ENCODE peak calls at places on chromosomes 7 and 10, in four cellular contexts. One of them, this sample, is unnamed.

GRCh38 chr10:93916257-93917063 is 22.7 kb downstream of the SLC35G1 start:
- DNase-seq in DND-41: no peak
- DNase-seq in psoas muscle: no peak
- DNase-seq in HCT116: peak; percentile 22
- DNase-seq in this sample: no peak

GRCh38 chr10:11082551-11082950 is 64.9 kb downstream of the CELF2 start:
- DNase-seq in DND-41: no peak
- DNase-seq in HCT116: no peak
- DNase-seq in psoas muscle: no peak
- DNase-seq in this sample: no peak

GRCh38 chr7:137074386-137075030 is 206.1 kb downstream of the CHRM2 start:
- DNase-seq in psoas muscle: no peak
- DNase-seq in DND-41: no peak
- DNase-seq in HCT116: no peak
- DNase-seq in this sample: no peak

GRCh38 chr7:148650232-148650858 is 48.4 kb upstream of the CUL1 start:
- DNase-seq in DND-41: no peak
- DNase-seq in HCT116: no peak
- DNase-seq in psoas muscle: no peak
- DNase-seq in this sample: no peak

GRCh38 chr7:141695803-141696289 is 6.1 kb downstream of the DENND11 start:
- DNase-seq in psoas muscle: no peak
- DNase-seq in HCT116: no peak
- DNase-seq in DND-41: no peak
- DNase-seq in this sample: no peak

GRCh38 chr7:28575241-28575643 is 162.9 kb downstream of the CREB5 start:
- DNase-seq in HCT116: no peak
- DNase-seq in DND-41: no peak
- DNase-seq in psoas muscle: no peak
- DNase-seq in this sample: no peak

GRCh38 chr7:83819911-83820310 is 171.0 kb upstream of the SEMA3E start:
- DNase-seq in DND-41: no peak
- DNase-seq in psoas muscle: no peak
- DNase-seq in HCT116: no peak
- DNase-seq in this sample: no peak

GRCh38 chr7:137343483-137343841 is at the start of gene PTN:
- DNase-seq in DND-41: no peak
- DNase-seq in HCT116: no peak
- DNase-seq in psoas muscle: peak; percentile 25
- DNase-seq in this sample: peak; percentile 74

GRCh38 chr7:149627911-149628310 is 130.3 kb upstream of the ZNF746 start:
- DNase-seq in HCT116: no peak
- DNase-seq in psoas muscle: no peak
- DNase-seq in DND-41: no peak
- DNase-seq in this sample: no peak

GRCh38 chr7:25940086-25940906 is 211.7 kb upstream of the NFE2L3 start:
- DNase-seq in DND-41: no peak
- DNase-seq in HCT116: no peak
- DNase-seq in psoas muscle: no peak
- DNase-seq in this sample: no peak

GRCh38 chr7:52085610-52086009 is 769.0 kb upstream of the COBL start:
- DNase-seq in HCT116: no peak
- DNase-seq in DND-41: no peak
- DNase-seq in psoas muscle: no peak
- DNase-seq in this sample: no peak

GRCh38 chr10:80136134-80136571 is 3.6 kb downstream of the PLAC9 start:
- DNase-seq in HCT116: no peak
- DNase-seq in psoas muscle: peak; percentile 95
- DNase-seq in DND-41: no peak
- DNase-seq in this sample: peak; percentile 89

GRCh38 chr7:91465595-91466061 is 201.4 kb downstream of the FZD1 start:
- DNase-seq in psoas muscle: no peak
- DNase-seq in DND-41: no peak
- DNase-seq in HCT116: no peak
- DNase-seq in this sample: no peak

GRCh38 chr7:98777051-98777450 is 92.8 kb downstream of the TMEM130 start:
- DNase-seq in psoas muscle: no peak
- DNase-seq in DND-41: no peak
- DNase-seq in HCT116: no peak
- DNase-seq in this sample: no peak
- TF ChIP-seq CTCF in psoas muscle: no peak
- TF ChIP-seq CTCF in DND-41: no peak
- TF ChIP-seq CTCF in HCT116: no peak
- TF ChIP-seq CTCF in this sample: no peak

GRCh38 chr10:117545141-117546019 is 2.8 kb downstream of the EMX2 start:
- DNase-seq in psoas muscle: no peak
- DNase-seq in HCT116: no peak
- DNase-seq in DND-41: no peak
- DNase-seq in this sample: peak; percentile 76
- H3K4me1 ChIP-seq in psoas muscle: peaks cover 14% of the 10 kb centered on the region
- H3K4me1 ChIP-seq in HCT116: no peaks in the 10 kb centered on the region
- H3K4me1 ChIP-seq in DND-41: no peaks in the 10 kb centered on the region
- H3K4me1 ChIP-seq in this sample: peaks cover 2% of the 10 kb centered on the region

GRCh38 chr7:602341-603141 is 82.9 kb upstream of the PDGFA start:
- DNase-seq in HCT116: no peak
- DNase-seq in DND-41: no peak
- DNase-seq in psoas muscle: no peak
- DNase-seq in this sample: peak; percentile 83

GRCh38 chr7:600935-601334 is 81.3 kb upstream of the PDGFA start:
- DNase-seq in psoas muscle: no peak
- DNase-seq in HCT116: no peak
- DNase-seq in DND-41: no peak
- DNase-seq in this sample: peak; percentile 72

GRCh38 chr7:603152-603941 is 83.7 kb upstream of the PDGFA start:
- DNase-seq in HCT116: no peak
- DNase-seq in psoas muscle: no peak
- DNase-seq in DND-41: no peak
- DNase-seq in this sample: peak; percentile 71

GRCh38 chr7:600149-600814 is 80.6 kb upstream of the PDGFA start:
- DNase-seq in DND-41: no peak
- DNase-seq in HCT116: no peak
- DNase-seq in psoas muscle: no peak
- DNase-seq in this sample: peak; percentile 63

DNA sequence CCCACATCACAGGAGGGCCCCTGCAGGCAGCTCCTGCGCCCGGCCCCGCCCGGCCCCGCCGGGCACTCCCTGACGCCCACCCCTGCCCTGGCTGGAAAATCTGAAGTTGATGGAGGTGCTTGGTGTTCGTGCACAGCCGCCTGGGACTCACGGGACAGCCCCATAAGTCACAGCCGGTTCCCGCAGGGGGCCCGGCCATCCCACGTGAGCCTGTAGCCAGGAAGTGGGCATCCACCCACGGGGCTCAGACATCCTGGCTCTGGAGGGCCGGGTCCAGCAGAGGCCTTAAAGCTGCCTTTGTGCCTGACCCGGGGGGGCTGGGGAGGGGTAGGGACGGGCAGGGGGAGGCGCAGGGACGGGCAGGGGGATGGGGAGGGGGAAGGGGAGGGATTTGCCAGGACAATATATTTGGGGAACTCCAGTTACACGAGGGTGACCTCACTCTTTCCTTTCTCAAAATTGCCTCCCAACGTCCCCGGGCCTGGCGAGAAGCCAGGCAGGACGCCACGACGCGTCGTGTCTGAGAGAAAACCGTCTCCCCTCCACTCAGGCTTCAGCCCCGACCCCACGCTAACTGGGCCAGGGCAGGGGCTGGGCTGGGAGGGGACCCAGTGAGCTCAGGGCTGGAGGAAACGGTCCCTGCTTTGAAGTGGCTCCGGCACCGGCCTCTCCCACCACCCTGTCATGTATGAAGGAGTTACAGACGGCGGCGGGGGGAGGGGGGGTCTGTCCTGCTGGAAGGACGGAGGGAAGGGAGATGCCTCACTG is 82.1 kb upstream of the PDGFA start:
- DNase-seq in psoas muscle: peak; percentile 62
- DNase-seq in HCT116: no peak
- DNase-seq in DND-41: no peak
- DNase-seq in this sample: peak; percentile 90
- H3K4me3 ChIP-seq in psoas muscle: peak overlapping the region; percentile 4
- H3K4me3 ChIP-seq in HCT116: no peak overlapping the region
- H3K4me3 ChIP-seq in DND-41: no peak overlapping the region
- H3K4me3 ChIP-seq in this sample: no peak overlapping the region

DNA sequence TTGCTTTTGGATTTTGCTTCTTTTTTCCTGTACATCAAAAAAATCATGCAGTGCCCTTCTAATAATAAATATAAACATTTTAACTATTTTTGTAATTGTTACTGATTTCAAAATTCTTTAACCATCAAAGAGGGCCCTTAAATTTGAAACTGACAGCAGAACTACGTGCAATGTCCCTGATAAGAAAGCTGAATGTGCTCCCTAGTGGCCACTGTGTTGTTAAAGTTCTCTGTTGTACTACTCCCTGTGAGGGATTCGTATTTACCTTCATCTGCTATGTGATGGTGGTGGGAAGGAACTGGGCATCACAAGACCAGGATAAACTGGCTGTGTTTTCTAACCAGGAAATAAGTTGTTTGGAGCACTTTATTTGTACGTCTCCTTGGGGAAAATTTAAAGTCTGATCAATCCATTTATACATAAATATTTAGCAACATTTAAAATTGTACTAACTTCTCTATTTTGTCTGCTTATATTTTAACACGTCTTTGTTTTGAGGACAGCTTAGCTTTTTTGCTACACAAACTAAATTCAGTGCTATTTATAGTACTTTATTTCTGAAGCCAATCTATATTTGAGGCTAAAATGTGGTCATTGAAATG is 322.4 kb downstream of the HGF start:
- DNase-seq in DND-41: no peak
- DNase-seq in psoas muscle: no peak
- DNase-seq in HCT116: peak; percentile 47
- DNase-seq in this sample: no peak
- TF ChIP-seq CTCF in DND-41: peak; percentile 25
- TF ChIP-seq CTCF in psoas muscle: peak; percentile 19
- TF ChIP-seq CTCF in HCT116: peak; percentile 55
- TF ChIP-seq CTCF in this sample: no peak